ENCODE peak calls at places on chromosomes 12 and 14, in five cellular contexts. M is mammary epithelial cell, X is tibial artery, D is sigmoid colon, Z is endothelial cell. T is an unnamed sample.

GRCh38 chr12:66092559-66093269 is 37.8 kb downstream of the LLPH start:
- DNase-seq in Z (no peak), D (no peak), M (peak), X (no peak), T (no peak)

GRCh38 chr12:1872448-1872847 is 46.0 kb downstream of the CACNA2D4 start:
- DNase-seq in M (no peak), D (no peak), Z (no peak), X (no peak), T (no peak)

GRCh38 chr12:108179305-108179704 is 50.2 kb downstream of the WSCD2 start:
- DNase-seq in Z (no peak), X (no peak), D (no peak), M (no peak), T (no peak)

GRCh38 chr12:120012067-120012621 is 23.1 kb downstream of the BICDL1 start:
- DNase-seq in Z (peak), D (no peak), X (no peak), M (peak), T (peak)

GRCh38 chr12:31117203-31118011 is 43.7 kb downstream of the DDX11 start:
- DNase-seq in M (peak), X (no peak), D (no peak), Z (peak), T (peak)

GRCh38 chr14:82725188-82725587 is 1191.5 kb upstream of the SEL1L start:
- DNase-seq in D (no peak), Z (no peak), M (no peak), X (no peak), T (no peak)

GRCh38 chr12:132367852-132368251 is 38.5 kb upstream of the GALNT9 start:
- DNase-seq in M (no peak), Z (no peak), D (peak), X (no peak), T (no peak)

GRCh38 chr12:48069253-48069652 is 36.6 kb downstream of the SENP1 start:
- DNase-seq in X (no peak), M (peak), Z (no peak), D (no peak), T (no peak)

GRCh38 chr12:80936642-80937390 is 918 bp downstream of the LIN7A start:
- DNase-seq in M (peak), Z (peak), X (peak), D (peak), T (peak)

GRCh38 chr14:103556976-103557758 is 5.3 kb downstream of the BAG5 start:
- DNase-seq in X (no peak), D (no peak), Z (no peak), M (no peak), T (no peak)

GRCh38 chr12:16607895-16608294 is 1.9 kb upstream of the LMO3 start:
- DNase-seq in X (no peak), Z (no peak), D (no peak), M (no peak), T (no peak)

GRCh38 chr12:113208041-113208934 is 13.0 kb upstream of the TPCN1 start:
- DNase-seq in M (no peak), Z (no peak), X (peak), D (peak), T (peak)

GRCh38 chr14:24861083-24861630 is 188.8 kb downstream of the STXBP6 start:
- DNase-seq in D (no peak), Z (no peak), X (no peak), M (peak), T (no peak)

GRCh38 chr14:93994919-93995682 is 2.0 kb upstream of the CCDC197 start:
- DNase-seq in X (peak), M (peak), Z (no peak), D (peak), T (no peak)

GRCh38 chr12:114863911-114864310 is 179.9 kb upstream of the TBX3 start:
- DNase-seq in M (no peak), D (no peak), Z (no peak), X (no peak), T (no peak)

GRCh38 chr14:102584871-102585869 is 7.3 kb upstream of the RCOR1 start:
- DNase-seq in X (no peak), M (no peak), Z (peak), D (no peak), T (no peak)

GRCh38 chr12:60205500-60205899 is 609.7 kb downstream of the SLC16A7 start:
- DNase-seq in Z (no peak), D (no peak), X (no peak), M (peak), T (no peak)

GRCh38 chr14:50542941-50543418 is 10.6 kb upstream of the MAP4K5 start:
- DNase-seq in M (peak), X (peak), Z (peak), D (no peak), T (peak)

GRCh38 chr12:19223018-19223417 is 93.5 kb downstream of the PLEKHA5 start:
- DNase-seq in Z (no peak), X (no peak), D (no peak), M (no peak), T (no peak)
- TF ChIP-seq CTCF in Z (peak), X (no peak), D (no peak), M (peak), T (no peak)

GRCh38 chr12:124545508-124546418 is 21.6 kb downstream of the NCOR2 start:
- DNase-seq in X (no peak), M (no peak), Z (no peak), D (no peak), T (peak)

GRCh38 chr12:124544983-124545382 is 22.4 kb downstream of the NCOR2 start:
- DNase-seq in M (no peak), X (no peak), D (no peak), Z (no peak), T (no peak)

GRCh38 chr12:124549629-124550028 is 17.8 kb downstream of the NCOR2 start:
- DNase-seq in X (no peak), Z (no peak), D (no peak), M (no peak), T (no peak)

GRCh38 chr12:124548854-124549378 is 18.5 kb downstream of the NCOR2 start:
- DNase-seq in Z (no peak), D (peak), X (peak), M (no peak), T (no peak)

GRCh38 chr12:124547626-124548025 is 19.8 kb downstream of the NCOR2 start:
- DNase-seq in D (no peak), M (no peak), Z (no peak), X (no peak), T (no peak)
- TF ChIP-seq CTCF in D (no peak), M (no peak), Z (no peak), X (no peak), T (no peak)

DNA sequence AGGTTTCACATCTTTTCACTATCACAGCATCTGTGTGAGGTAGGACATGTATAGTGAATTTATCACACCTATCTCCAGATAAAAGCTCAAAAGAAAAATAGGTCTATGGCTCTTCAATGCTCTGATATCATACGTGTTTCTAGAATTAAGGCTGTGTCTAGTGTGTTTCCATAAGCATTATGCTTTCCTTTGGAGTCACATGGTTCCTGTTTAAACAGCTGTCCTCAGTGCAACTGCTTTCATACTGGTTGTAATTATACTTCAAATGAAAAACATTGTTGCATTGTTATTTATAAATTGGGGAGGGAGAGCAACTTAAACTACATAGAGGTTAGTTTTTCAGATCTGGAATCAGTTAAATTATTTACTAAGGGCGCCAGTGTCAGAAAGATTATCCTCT is 151.6 kb downstream of the SYT1 start:
- DNase-seq in D (no peak), Z (no peak), X (no peak), M (no peak), T (no peak)
- TF ChIP-seq CTCF in D (no peak), Z (no peak), X (no peak), M (no peak), T (no peak)

GRCh38 chr14:100827140-100827517 is 1.2 kb downstream of the MEG3 start:
- DNase-seq in M (no peak), Z (no peak), X (no peak), D (no peak), T (no peak)
- TF ChIP-seq CTCF in M (no peak), Z (no peak), X (peak), D (no peak), T (no peak)